ENCODE peak calls at places on chromosome 12, in four cellular contexts. One of them, this sample, is unnamed. For H3K4me1, the result is how much of the 10 kb centered on the place peaks cover.

GRCh38 chr12:75208851-75209781 is 523 bp downstream of the KCNC2 start:
- DNase-seq in IMR-90: peak
- DNase-seq in uterus: no peak
- DNase-seq in gastrocnemius medialis: no peak
- DNase-seq in this sample: no peak

GRCh38 chr12:93122569-93123091 is 193.5 kb upstream of the EEA1 start:
- DNase-seq in IMR-90: no peak
- DNase-seq in uterus: no peak
- DNase-seq in gastrocnemius medialis: no peak
- DNase-seq in this sample: peak

GRCh38 chr12:130920711-130921381 is 32.9 kb upstream of the ADGRD1 start:
- DNase-seq in IMR-90: peak
- DNase-seq in uterus: peak
- DNase-seq in gastrocnemius medialis: peak
- DNase-seq in this sample: peak

GRCh38 chr12:34121360-34121759 is 99.1 kb downstream of the ALG10 start:
- DNase-seq in IMR-90: no peak
- DNase-seq in uterus: no peak
- DNase-seq in gastrocnemius medialis: no peak
- DNase-seq in this sample: no peak

GRCh38 chr12:49557917-49558215 is 10.1 kb downstream of the MCRS1 start:
- DNase-seq in IMR-90: no peak
- DNase-seq in uterus: no peak
- DNase-seq in gastrocnemius medialis: no peak
- DNase-seq in this sample: no peak

GRCh38 chr12:108123382-108123781 is 5.7 kb upstream of the WSCD2 start:
- DNase-seq in IMR-90: no peak
- DNase-seq in uterus: no peak
- DNase-seq in gastrocnemius medialis: no peak
- DNase-seq in this sample: no peak

GRCh38 chr12:79183003-79183402 is 318.4 kb downstream of the SYT1 start:
- DNase-seq in IMR-90: peak
- DNase-seq in uterus: no peak
- DNase-seq in gastrocnemius medialis: no peak
- DNase-seq in this sample: no peak

GRCh38 chr12:93959657-93960056 is 188.7 kb upstream of the PLXNC1 start:
- DNase-seq in IMR-90: peak
- DNase-seq in uterus: no peak
- DNase-seq in gastrocnemius medialis: no peak
- DNase-seq in this sample: no peak

GRCh38 chr12:105613269-105613668 is 282.8 kb downstream of the C12orf75 start:
- DNase-seq in IMR-90: no peak
- DNase-seq in uterus: no peak
- DNase-seq in gastrocnemius medialis: no peak
- DNase-seq in this sample: no peak

GRCh38 chr12:108605690-108606406 is 8.0 kb upstream of the TMEM119 start:
- DNase-seq in IMR-90: no peak
- DNase-seq in uterus: no peak
- DNase-seq in gastrocnemius medialis: no peak
- DNase-seq in this sample: no peak

GRCh38 chr12:32535260-32535999 is 136.1 kb downstream of the FGD4 start:
- DNase-seq in IMR-90: peak
- DNase-seq in uterus: peak
- DNase-seq in gastrocnemius medialis: peak
- DNase-seq in this sample: no peak

GRCh38 chr12:82870825-82871377 is 184.2 kb downstream of the TMTC2 start:
- DNase-seq in IMR-90: no peak
- DNase-seq in uterus: no peak
- DNase-seq in gastrocnemius medialis: no peak
- DNase-seq in this sample: no peak

GRCh38 chr12:49052451-49053208 is 8.0 kb downstream of the KMT2D start:
- DNase-seq in IMR-90: no peak
- DNase-seq in uterus: no peak
- DNase-seq in gastrocnemius medialis: no peak
- DNase-seq in this sample: no peak

GRCh38 chr12:117045998-117046374 is 53.2 kb downstream of the TESC start:
- DNase-seq in IMR-90: no peak
- DNase-seq in uterus: no peak
- DNase-seq in gastrocnemius medialis: no peak
- DNase-seq in this sample: no peak

GRCh38 chr12:104586325-104587048 is 129.7 kb downstream of the CHST11 start:
- DNase-seq in IMR-90: no peak
- DNase-seq in uterus: no peak
- DNase-seq in gastrocnemius medialis: no peak
- DNase-seq in this sample: no peak

GRCh38 chr12:47509398-47509851 is 196.4 kb downstream of the RPAP3 start:
- DNase-seq in IMR-90: peak
- DNase-seq in uterus: no peak
- DNase-seq in gastrocnemius medialis: no peak
- DNase-seq in this sample: peak

GRCh38 chr12:107736914-107737313 is 24.0 kb downstream of the PRDM4 start:
- DNase-seq in IMR-90: no peak
- DNase-seq in uterus: no peak
- DNase-seq in gastrocnemius medialis: no peak
- DNase-seq in this sample: no peak

GRCh38 chr12:108447168-108447840 is 67.8 kb upstream of the FICD start:
- DNase-seq in IMR-90: peak
- DNase-seq in uterus: no peak
- DNase-seq in gastrocnemius medialis: no peak
- DNase-seq in this sample: no peak

GRCh38 chr12:77625441-77625840 is 205.3 kb upstream of the NAV3 start:
- DNase-seq in IMR-90: peak
- DNase-seq in uterus: no peak
- DNase-seq in gastrocnemius medialis: no peak
- DNase-seq in this sample: no peak

GRCh38 chr12:105855691-105856405 is 282.9 kb downstream of the NUAK1 start:
- DNase-seq in IMR-90: no peak
- DNase-seq in uterus: no peak
- DNase-seq in gastrocnemius medialis: no peak
- DNase-seq in this sample: no peak

GRCh38 chr12:97748298-97748697 is 285.7 kb downstream of the RMST start:
- DNase-seq in IMR-90: no peak
- DNase-seq in uterus: no peak
- DNase-seq in gastrocnemius medialis: no peak
- DNase-seq in this sample: no peak

GRCh38 chr12:66235626-66236281 is 46.7 kb downstream of the IRAK3 start:
- DNase-seq in IMR-90: peak
- DNase-seq in uterus: no peak
- DNase-seq in gastrocnemius medialis: no peak
- DNase-seq in this sample: no peak

GRCh38 chr12:79407671-79408622 is 282.8 kb downstream of the PAWR start:
- DNase-seq in IMR-90: peak
- DNase-seq in uterus: peak
- DNase-seq in gastrocnemius medialis: no peak
- DNase-seq in this sample: peak

GRCh38 chr12:24864796-24865125 is 84.1 kb downstream of the BCAT1 start:
- DNase-seq in IMR-90: peak
- DNase-seq in uterus: no peak
- DNase-seq in gastrocnemius medialis: no peak
- DNase-seq in this sample: no peak

GRCh38 chr12:75481013-75481705 is 604 bp downstream of the GLIPR1 start:
- DNase-seq in IMR-90: no peak
- DNase-seq in uterus: no peak
- DNase-seq in gastrocnemius medialis: no peak
- DNase-seq in this sample: no peak

GRCh38 chr12:120700863-120701262 is 9.4 kb upstream of the UNC119B start:
- DNase-seq in IMR-90: no peak
- DNase-seq in uterus: no peak
- DNase-seq in gastrocnemius medialis: no peak
- DNase-seq in this sample: no peak

GRCh38 chr12:75591628-75592027 is 80.2 kb upstream of the KRR1 start:
- DNase-seq in IMR-90: peak
- DNase-seq in uterus: no peak
- DNase-seq in gastrocnemius medialis: no peak
- DNase-seq in this sample: no peak

GRCh38 chr12:724194-724855 is 28.1 kb upstream of the WNK1 start:
- DNase-seq in IMR-90: no peak
- DNase-seq in uterus: no peak
- DNase-seq in gastrocnemius medialis: no peak
- DNase-seq in this sample: peak

GRCh38 chr12:727321-727720 is 25.1 kb upstream of the WNK1 start:
- DNase-seq in IMR-90: peak
- DNase-seq in uterus: no peak
- DNase-seq in gastrocnemius medialis: no peak
- DNase-seq in this sample: no peak

GRCh38 chr12:728781-729180 is 23.6 kb upstream of the WNK1 start:
- DNase-seq in IMR-90: no peak
- DNase-seq in uterus: no peak
- DNase-seq in gastrocnemius medialis: no peak
- DNase-seq in this sample: no peak

GRCh38 chr12:726281-727140 is 25.9 kb upstream of the WNK1 start:
- DNase-seq in IMR-90: peak
- DNase-seq in uterus: no peak
- DNase-seq in gastrocnemius medialis: peak
- DNase-seq in this sample: no peak

DNA sequence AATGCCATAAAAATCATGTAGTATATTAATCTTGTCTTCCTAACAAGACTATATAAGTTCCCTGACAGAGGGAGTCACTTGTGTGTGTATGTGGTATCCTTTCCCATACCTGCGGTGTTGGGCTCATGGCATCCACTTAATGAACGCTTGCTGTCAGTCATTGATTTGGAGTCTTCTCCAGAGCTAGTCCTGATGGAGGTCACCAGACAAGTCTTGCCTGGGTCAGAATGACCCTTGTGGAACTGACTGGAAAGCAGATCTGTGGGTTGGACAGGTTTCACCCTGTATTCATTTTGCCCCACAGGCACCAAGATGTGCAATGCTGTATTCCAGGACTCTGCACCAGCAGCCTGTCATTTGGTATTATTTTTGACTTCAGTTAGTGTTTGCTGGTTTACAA is 27.3 kb upstream of the WNK1 start:
- DNase-seq in IMR-90: no peak
- DNase-seq in uterus: no peak
- DNase-seq in gastrocnemius medialis: no peak
- DNase-seq in this sample: no peak
- H3K4me1 ChIP-seq in IMR-90: under half
- H3K4me1 ChIP-seq in uterus: under half
- H3K4me1 ChIP-seq in gastrocnemius medialis: under half
- H3K4me1 ChIP-seq in this sample: under half

GRCh38 chr12:68331869-68332725 is at the start of gene MDM1:
- DNase-seq in IMR-90: peak
- DNase-seq in uterus: peak
- DNase-seq in gastrocnemius medialis: peak
- DNase-seq in this sample: peak
- TF ChIP-seq POLR2A in IMR-90: no peak
- TF ChIP-seq POLR2A in uterus: no peak
- TF ChIP-seq POLR2A in gastrocnemius medialis: peak
- TF ChIP-seq POLR2A in this sample: no peak

DNA sequence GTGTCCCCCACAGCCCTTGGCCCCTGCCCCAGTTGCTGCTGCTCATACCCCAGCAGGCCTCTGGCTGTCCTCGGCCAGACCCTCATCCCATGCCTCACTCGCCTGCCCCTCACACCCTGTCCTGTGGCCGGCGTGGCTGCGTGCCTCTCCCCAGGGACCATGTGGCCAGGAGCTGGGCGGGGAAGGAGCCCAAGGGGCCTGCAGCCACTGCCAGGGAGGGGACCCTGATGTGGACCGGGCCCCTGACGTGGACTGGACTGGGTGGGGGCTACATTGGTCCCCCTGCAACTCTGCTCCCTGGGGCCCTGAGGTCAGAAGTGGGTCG is 10.9 kb downstream of the FBRSL1 start:
- DNase-seq in IMR-90: no peak
- DNase-seq in uterus: no peak
- DNase-seq in gastrocnemius medialis: no peak
- DNase-seq in this sample: no peak
- H3K4me1 ChIP-seq in IMR-90: under half
- H3K4me1 ChIP-seq in uterus: under half
- H3K4me1 ChIP-seq in gastrocnemius medialis: half or more
- H3K4me1 ChIP-seq in this sample: half or more

DNA sequence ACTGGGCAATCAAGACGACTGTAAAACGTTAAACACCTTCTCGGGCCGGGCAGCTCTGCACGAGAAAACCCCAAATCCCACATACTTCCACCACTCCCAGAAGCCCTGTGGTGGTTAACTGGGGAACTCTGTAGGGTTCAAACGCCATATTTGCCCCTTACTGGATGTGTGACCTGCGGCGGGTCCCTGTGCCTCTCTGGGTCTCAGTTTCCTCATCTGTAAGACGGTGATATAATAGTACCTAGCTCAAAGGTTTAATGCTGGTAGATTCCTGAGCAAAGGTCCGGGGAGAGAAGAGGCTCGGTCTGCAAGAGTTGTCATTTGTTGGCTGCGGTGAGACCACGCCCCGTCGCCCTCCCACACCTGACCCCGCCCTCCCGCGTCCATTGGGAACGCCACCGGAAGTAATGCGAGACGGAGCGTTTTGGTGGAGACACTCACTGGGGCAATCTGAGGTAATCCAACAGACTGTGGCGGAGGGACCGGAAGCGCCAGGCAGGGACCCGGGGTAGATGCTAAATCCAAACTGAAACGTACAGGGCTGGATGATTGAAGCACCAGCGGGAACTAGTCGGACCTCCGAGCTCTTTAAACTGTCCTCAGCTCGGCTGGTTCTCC is 661 bp upstream of the OGFOD2 start:
- DNase-seq in IMR-90: peak
- DNase-seq in uterus: peak
- DNase-seq in gastrocnemius medialis: peak
- DNase-seq in this sample: peak
- TF ChIP-seq POLR2A in IMR-90: no peak
- TF ChIP-seq POLR2A in uterus: no peak
- TF ChIP-seq POLR2A in gastrocnemius medialis: no peak
- TF ChIP-seq POLR2A in this sample: peak

DNA sequence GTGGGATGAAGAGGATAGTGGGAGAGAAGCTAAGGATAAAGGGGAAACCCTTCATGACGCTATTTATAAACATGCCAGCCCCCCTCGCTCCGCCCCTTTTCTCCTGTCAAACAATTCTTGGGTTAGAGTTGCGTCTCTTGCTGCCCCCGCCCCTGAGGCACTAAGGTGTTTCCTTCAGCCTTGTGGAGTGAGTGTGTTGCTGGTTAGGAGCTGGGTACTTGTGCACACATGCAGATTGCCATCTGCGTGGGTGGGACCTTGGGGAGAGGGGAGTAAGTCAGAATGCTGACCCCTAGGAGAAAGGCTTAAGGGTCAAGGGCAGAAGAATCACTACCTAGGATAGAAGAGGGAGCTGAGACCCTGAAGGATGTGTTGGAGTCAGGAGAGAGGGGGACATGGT is 5.4 kb downstream of the FOXJ2 start:
- DNase-seq in IMR-90: no peak
- DNase-seq in uterus: no peak
- DNase-seq in gastrocnemius medialis: no peak
- DNase-seq in this sample: no peak
- H3K4me1 ChIP-seq in IMR-90: under half
- H3K4me1 ChIP-seq in uterus: under half
- H3K4me1 ChIP-seq in gastrocnemius medialis: half or more
- H3K4me1 ChIP-seq in this sample: half or more